ENCODE peak calls at places on chromosomes 3 and 15, in seven cellular contexts. F is A549, R is anterior cingulate cortex, V is Caki2, N is kidney glomerular epithelial cell, D is GM10248, P is Calu3. Q is an unnamed sample.

GRCh38 chr15:89226359-89227221 is 5.2 kb upstream of the RLBP1 start:
- DNase-seq in R (no peak), V (no peak), P (peak), D (no peak), F (no peak), N (no peak), Q (no peak)

GRCh38 chr3:125310623-125311076 is 64.5 kb downstream of the ZNF148 start:
- DNase-seq in F (no peak), N (no peak), R (no peak), D (peak), P (no peak), V (no peak), Q (no peak)

GRCh38 chr3:153315781-153316180 is 153.8 kb downstream of the RAP2B start:
- DNase-seq in N (no peak), P (no peak), D (no peak), R (no peak), V (no peak), F (no peak), Q (no peak)

GRCh38 chr15:78360426-78360825 is 20.3 kb downstream of the CRABP1 start:
- DNase-seq in R (no peak), N (no peak), V (no peak), F (no peak), D (no peak), P (no peak), Q (no peak)

GRCh38 chr15:88989578-88989977 is 76.4 kb upstream of the MFGE8 start:
- DNase-seq in D (no peak), V (peak), F (no peak), R (no peak), N (peak), P (no peak), Q (no peak)

GRCh38 chr3:115692887-115693524 is 69.7 kb downstream of the GAP43 start:
- DNase-seq in F (peak), N (peak), P (peak), R (peak), D (peak), V (peak), Q (peak)

GRCh38 chr15:28060005-28060404 is 39.1 kb downstream of the OCA2 start:
- DNase-seq in V (no peak), F (no peak), D (no peak), N (no peak), R (no peak), P (no peak), Q (no peak)

GRCh38 chr15:29570121-29570930 is 251.9 kb downstream of the TJP1 start:
- DNase-seq in F (no peak), D (no peak), V (peak), R (no peak), N (no peak), P (peak), Q (no peak)

GRCh38 chr3:22608093-22608492 is 595.0 kb upstream of the UBE2E2 start:
- DNase-seq in F (no peak), R (no peak), P (no peak), N (no peak), D (no peak), V (no peak), Q (no peak)

GRCh38 chr3:46700772-46701171 is 420 bp upstream of the TMIE start:
- DNase-seq in D (no peak), R (peak), V (peak), F (no peak), P (no peak), N (peak), Q (no peak)

GRCh38 chr3:70249509-70250160 is 62.8 kb downstream of the MDFIC2 start:
- DNase-seq in V (peak), R (no peak), P (no peak), D (no peak), F (peak), N (no peak), Q (no peak)

GRCh38 chr15:58136731-58137130 is 1.4 kb upstream of the AQP9 start:
- DNase-seq in N (no peak), D (no peak), P (no peak), V (no peak), F (no peak), R (no peak), Q (no peak)

GRCh38 chr15:101446527-101447167 is 42.9 kb downstream of the PCSK6 start:
- DNase-seq in D (no peak), R (no peak), V (no peak), F (no peak), N (no peak), P (no peak), Q (no peak)

GRCh38 chr15:100763764-100764750 is 115.6 kb upstream of the ALDH1A3 start:
- DNase-seq in D (peak), N (no peak), V (no peak), P (no peak), F (no peak), R (no peak), Q (no peak)

GRCh38 chr3:52851348-52851747 is 16.5 kb upstream of the MUSTN1 start:
- DNase-seq in V (peak), D (peak), P (peak), N (peak), R (no peak), F (peak), Q (peak)

GRCh38 chr3:127216415-127217261 is 23.7 kb downstream of the PRR23E start:
- DNase-seq in P (no peak), N (no peak), R (no peak), V (no peak), D (peak), F (no peak), Q (peak)

GRCh38 chr3:170811928-170812591 is 57.9 kb downstream of the RPL22L1 start:
- DNase-seq in N (peak), R (peak), F (peak), P (peak), V (peak), D (peak), Q (peak)

GRCh38 chr15:93182806-93183205 is 93.8 kb upstream of the RGMA start:
- DNase-seq in V (no peak), N (no peak), D (no peak), R (no peak), F (no peak), P (no peak), Q (no peak)

GRCh38 chr3:64278631-64279030 is 53.4 kb upstream of the PRICKLE2 start:
- DNase-seq in D (no peak), V (no peak), R (no peak), F (no peak), N (peak), P (no peak), Q (no peak)

GRCh38 chr3:15667484-15667883 is 65.9 kb downstream of the BTD start:
- DNase-seq in D (no peak), F (no peak), R (no peak), V (no peak), N (no peak), P (no peak), Q (peak)

GRCh38 chr15:37229855-37230254 is 129.5 kb upstream of the MEIS2 start:
- DNase-seq in V (no peak), R (no peak), P (no peak), F (no peak), D (no peak), N (no peak), Q (no peak)

GRCh38 chr3:59103552-59103951 is 53.7 kb upstream of the CFAP20DC start:
- DNase-seq in R (no peak), D (no peak), F (no peak), P (no peak), V (no peak), N (no peak), Q (no peak)

GRCh38 chr3:127112796-127113570 is 79.9 kb upstream of the PRR23E start:
- DNase-seq in D (no peak), V (no peak), R (no peak), P (no peak), F (no peak), N (no peak), Q (no peak)

GRCh38 chr3:22887664-22888291 is 315.3 kb upstream of the UBE2E2 start:
- DNase-seq in P (peak), D (no peak), R (no peak), V (peak), N (peak), F (no peak), Q (no peak)

GRCh38 chr3:196016485-196016884 is 65.4 kb downstream of the TFRC start:
- DNase-seq in D (no peak), V (peak), P (peak), N (no peak), F (no peak), R (no peak), Q (no peak)

GRCh38 chr3:46663611-46664135 is 29.8 kb downstream of the ALS2CL start:
- DNase-seq in D (peak), N (no peak), R (no peak), P (peak), F (no peak), V (no peak), Q (no peak)

Q was measured in stimulated activated naive B cell treated with anti-CD40 and anti-IgM and Interleukin-4, amounts not matched to agents 10 μg/mL and 1 μg/mL and 100 μg/mL, for 72 hours.